ENCODE peak calls at places on chromosomes 12 and 14, in ten cellular contexts. One of them, this sample, is unnamed.

GRCh38 chr14:77485256-77485655 is 13.4 kb downstream of the ISM2 start:
- DNase-seq in GM12891: no peak
- DNase-seq in IMR-90: no peak
- DNase-seq in body of pancreas: no peak
- DNase-seq in transverse colon: no peak
- DNase-seq in stomach: no peak
- DNase-seq in uterus: no peak
- DNase-seq in right lobe of liver: no peak
- DNase-seq in erythroblast: no peak
- DNase-seq in H54: peak; percentile 31
- DNase-seq in this sample: no peak

GRCh38 chr14:52348796-52349195 is 34.7 kb downstream of the PTGER2 start:
- DNase-seq in transverse colon: no peak
- DNase-seq in body of pancreas: no peak
- DNase-seq in IMR-90: peak; percentile 87
- DNase-seq in erythroblast: no peak
- DNase-seq in H54: no peak
- DNase-seq in stomach: no peak
- DNase-seq in GM12891: no peak
- DNase-seq in uterus: no peak
- DNase-seq in right lobe of liver: no peak
- DNase-seq in this sample: no peak

GRCh38 chr14:79043194-79043889 is 873.2 kb downstream of the NRXN3 start:
- DNase-seq in GM12891: no peak
- DNase-seq in right lobe of liver: no peak
- DNase-seq in H54: no peak
- DNase-seq in erythroblast: no peak
- DNase-seq in stomach: no peak
- DNase-seq in body of pancreas: no peak
- DNase-seq in uterus: no peak
- DNase-seq in transverse colon: no peak
- DNase-seq in IMR-90: no peak
- DNase-seq in this sample: no peak

GRCh38 chr14:49896956-49897355 is 4.1 kb downstream of the ARF6 start:
- DNase-seq in stomach: no peak
- DNase-seq in erythroblast: peak; percentile 52
- DNase-seq in GM12891: no peak
- DNase-seq in transverse colon: no peak
- DNase-seq in IMR-90: no peak
- DNase-seq in right lobe of liver: no peak
- DNase-seq in uterus: no peak
- DNase-seq in H54: no peak
- DNase-seq in body of pancreas: no peak
- DNase-seq in this sample: no peak

GRCh38 chr14:61355892-61356325 is 34.5 kb downstream of the PRKCH start:
- DNase-seq in right lobe of liver: peak; percentile 50
- DNase-seq in uterus: peak; percentile 74
- DNase-seq in transverse colon: no peak
- DNase-seq in IMR-90: peak; percentile 11
- DNase-seq in H54: peak; percentile 77
- DNase-seq in stomach: no peak
- DNase-seq in body of pancreas: peak; percentile 22
- DNase-seq in GM12891: no peak
- DNase-seq in erythroblast: no peak
- DNase-seq in this sample: peak; percentile 85

GRCh38 chr12:131989021-131989420 is 39.3 kb downstream of the EP400 start:
- DNase-seq in right lobe of liver: peak; percentile 38
- DNase-seq in stomach: no peak
- DNase-seq in GM12891: no peak
- DNase-seq in erythroblast: no peak
- DNase-seq in transverse colon: no peak
- DNase-seq in IMR-90: no peak
- DNase-seq in body of pancreas: no peak
- DNase-seq in H54: no peak
- DNase-seq in uterus: no peak
- DNase-seq in this sample: peak; percentile 57

GRCh38 chr12:28388879-28389278 is 198.6 kb downstream of the CCDC91 start:
- DNase-seq in right lobe of liver: no peak
- DNase-seq in transverse colon: no peak
- DNase-seq in GM12891: no peak
- DNase-seq in erythroblast: no peak
- DNase-seq in uterus: no peak
- DNase-seq in IMR-90: no peak
- DNase-seq in body of pancreas: no peak
- DNase-seq in stomach: no peak
- DNase-seq in H54: no peak
- DNase-seq in this sample: no peak

GRCh38 chr12:128675576-128675975 is 148.2 kb downstream of the SLC15A4 start:
- DNase-seq in IMR-90: no peak
- DNase-seq in right lobe of liver: no peak
- DNase-seq in stomach: no peak
- DNase-seq in H54: no peak
- DNase-seq in GM12891: no peak
- DNase-seq in erythroblast: no peak
- DNase-seq in uterus: no peak
- DNase-seq in transverse colon: no peak
- DNase-seq in body of pancreas: no peak
- DNase-seq in this sample: no peak

GRCh38 chr12:114245555-114245954 is 160.4 kb downstream of the TBX5 start:
- DNase-seq in H54: no peak
- DNase-seq in erythroblast: no peak
- DNase-seq in body of pancreas: no peak
- DNase-seq in IMR-90: no peak
- DNase-seq in transverse colon: no peak
- DNase-seq in uterus: no peak
- DNase-seq in stomach: no peak
- DNase-seq in right lobe of liver: no peak
- DNase-seq in GM12891: no peak
- DNase-seq in this sample: no peak

GRCh38 chr14:32212833-32213232 is 9.8 kb upstream of the RNU6-8 start:
- DNase-seq in transverse colon: no peak
- DNase-seq in stomach: no peak
- DNase-seq in H54: no peak
- DNase-seq in right lobe of liver: no peak
- DNase-seq in uterus: no peak
- DNase-seq in body of pancreas: no peak
- DNase-seq in IMR-90: no peak
- DNase-seq in GM12891: no peak
- DNase-seq in erythroblast: no peak
- DNase-seq in this sample: no peak

GRCh38 chr14:68705741-68706283 is 87.1 kb downstream of the ZFP36L1 start:
- DNase-seq in right lobe of liver: peak; percentile 67
- DNase-seq in uterus: peak; percentile 27
- DNase-seq in GM12891: no peak
- DNase-seq in erythroblast: no peak
- DNase-seq in transverse colon: peak; percentile 84
- DNase-seq in body of pancreas: no peak
- DNase-seq in stomach: peak; percentile 76
- DNase-seq in H54: no peak
- DNase-seq in IMR-90: no peak
- DNase-seq in this sample: no peak

GRCh38 chr12:76220980-76221379 is 127.2 kb downstream of the BBS10 start:
- DNase-seq in stomach: no peak
- DNase-seq in uterus: no peak
- DNase-seq in erythroblast: no peak
- DNase-seq in right lobe of liver: no peak
- DNase-seq in body of pancreas: no peak
- DNase-seq in H54: no peak
- DNase-seq in transverse colon: no peak
- DNase-seq in IMR-90: no peak
- DNase-seq in GM12891: no peak
- DNase-seq in this sample: no peak

GRCh38 chr12:76232013-76232412 is 116.2 kb downstream of the BBS10 start:
- DNase-seq in GM12891: no peak
- DNase-seq in right lobe of liver: no peak
- DNase-seq in uterus: no peak
- DNase-seq in stomach: no peak
- DNase-seq in body of pancreas: no peak
- DNase-seq in erythroblast: no peak
- DNase-seq in transverse colon: no peak
- DNase-seq in H54: no peak
- DNase-seq in IMR-90: no peak
- DNase-seq in this sample: no peak

GRCh38 chr12:76226956-76227355 is 121.3 kb downstream of the BBS10 start:
- DNase-seq in body of pancreas: no peak
- DNase-seq in H54: no peak
- DNase-seq in GM12891: no peak
- DNase-seq in IMR-90: no peak
- DNase-seq in erythroblast: no peak
- DNase-seq in right lobe of liver: no peak
- DNase-seq in transverse colon: no peak
- DNase-seq in stomach: no peak
- DNase-seq in uterus: no peak
- DNase-seq in this sample: no peak

GRCh38 chr12:76223869-76224268 is 124.3 kb downstream of the BBS10 start:
- DNase-seq in stomach: no peak
- DNase-seq in transverse colon: no peak
- DNase-seq in H54: no peak
- DNase-seq in GM12891: no peak
- DNase-seq in IMR-90: no peak
- DNase-seq in right lobe of liver: no peak
- DNase-seq in erythroblast: no peak
- DNase-seq in uterus: no peak
- DNase-seq in body of pancreas: no peak
- DNase-seq in this sample: no peak

GRCh38 chr12:76226397-76226796 is 121.8 kb downstream of the BBS10 start:
- DNase-seq in erythroblast: no peak
- DNase-seq in GM12891: no peak
- DNase-seq in H54: no peak
- DNase-seq in right lobe of liver: no peak
- DNase-seq in stomach: no peak
- DNase-seq in transverse colon: no peak
- DNase-seq in body of pancreas: no peak
- DNase-seq in IMR-90: peak; percentile 84
- DNase-seq in uterus: no peak
- DNase-seq in this sample: no peak
- TF ChIP-seq POLR2A in erythroblast: no peak
- TF ChIP-seq POLR2A in GM12891: no peak
- TF ChIP-seq POLR2A in H54: no peak
- TF ChIP-seq POLR2A in right lobe of liver: no peak
- TF ChIP-seq POLR2A in stomach: no peak
- TF ChIP-seq POLR2A in transverse colon: no peak
- TF ChIP-seq POLR2A in body of pancreas: no peak
- TF ChIP-seq POLR2A in IMR-90: no peak
- TF ChIP-seq POLR2A in uterus: no peak
- TF ChIP-seq POLR2A in this sample: no peak

GRCh38 chr14:92217956-92218355 is 96.2 kb downstream of the CPSF2 start:
- DNase-seq in stomach: no peak
- DNase-seq in body of pancreas: no peak
- DNase-seq in uterus: no peak
- DNase-seq in IMR-90: no peak
- DNase-seq in H54: no peak
- DNase-seq in right lobe of liver: no peak
- DNase-seq in GM12891: no peak
- DNase-seq in erythroblast: no peak
- DNase-seq in transverse colon: no peak
- DNase-seq in this sample: no peak
- TF ChIP-seq POLR2A in stomach: no peak
- TF ChIP-seq POLR2A in body of pancreas: no peak
- TF ChIP-seq POLR2A in uterus: no peak
- TF ChIP-seq POLR2A in IMR-90: no peak
- TF ChIP-seq POLR2A in H54: no peak
- TF ChIP-seq POLR2A in right lobe of liver: no peak
- TF ChIP-seq POLR2A in GM12891: no peak
- TF ChIP-seq POLR2A in erythroblast: no peak
- TF ChIP-seq POLR2A in transverse colon: no peak
- TF ChIP-seq POLR2A in this sample: no peak

DNA sequence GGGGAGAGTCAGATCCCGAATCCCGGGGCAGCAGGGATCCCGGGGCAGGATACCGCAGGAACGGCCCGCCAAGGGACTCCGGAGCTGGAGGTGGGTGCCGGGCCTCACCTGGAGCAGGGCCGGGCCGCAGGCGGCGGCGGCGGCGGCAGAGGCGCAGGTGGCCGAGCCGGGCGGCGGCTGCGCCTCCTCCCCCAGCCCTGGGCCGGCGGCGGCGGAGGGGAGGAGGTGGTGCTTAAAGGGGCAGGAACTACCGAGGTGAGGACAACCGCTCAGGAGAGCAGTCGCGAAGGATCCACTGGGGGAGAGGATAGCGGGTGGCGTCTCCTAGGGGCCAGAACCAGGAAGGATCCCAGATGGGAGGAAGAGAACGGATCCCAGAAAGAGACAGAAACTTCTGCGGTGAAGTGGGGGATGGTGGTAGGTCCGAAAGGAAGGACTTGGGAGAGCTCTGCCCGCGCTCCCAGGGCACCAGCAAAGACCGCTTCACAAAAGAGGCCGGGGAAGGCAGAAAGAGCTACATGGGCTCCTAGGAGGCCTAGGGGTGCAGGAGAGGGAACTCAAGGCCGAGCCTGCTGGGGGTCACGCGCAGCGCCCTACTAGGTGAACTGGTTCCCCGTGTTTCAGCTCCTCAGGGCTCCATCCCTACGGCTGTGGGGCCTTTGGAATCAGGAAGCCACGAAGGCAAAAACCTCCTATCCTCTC is 4.9 kb upstream of the BAZ2A start:
- DNase-seq in erythroblast: peak; percentile 86
- DNase-seq in uterus: peak; percentile 82
- DNase-seq in H54: peak; percentile 85
- DNase-seq in IMR-90: peak; percentile 84
- DNase-seq in body of pancreas: peak; percentile 77
- DNase-seq in GM12891: no peak
- DNase-seq in stomach: peak; percentile 80
- DNase-seq in transverse colon: peak; percentile 91
- DNase-seq in right lobe of liver: peak; percentile 87
- DNase-seq in this sample: peak; percentile 89
- TF ChIP-seq POLR2A in erythroblast: peak; percentile 52
- TF ChIP-seq POLR2A in uterus: peak; percentile 59
- TF ChIP-seq POLR2A in H54: peak; percentile 30
- TF ChIP-seq POLR2A in IMR-90: no peak
- TF ChIP-seq POLR2A in body of pancreas: peak; percentile 63
- TF ChIP-seq POLR2A in GM12891: peak; percentile 57
- TF ChIP-seq POLR2A in stomach: no peak
- TF ChIP-seq POLR2A in transverse colon: peak; percentile 90
- TF ChIP-seq POLR2A in right lobe of liver: peak; percentile 56
- TF ChIP-seq POLR2A in this sample: no peak

DNA sequence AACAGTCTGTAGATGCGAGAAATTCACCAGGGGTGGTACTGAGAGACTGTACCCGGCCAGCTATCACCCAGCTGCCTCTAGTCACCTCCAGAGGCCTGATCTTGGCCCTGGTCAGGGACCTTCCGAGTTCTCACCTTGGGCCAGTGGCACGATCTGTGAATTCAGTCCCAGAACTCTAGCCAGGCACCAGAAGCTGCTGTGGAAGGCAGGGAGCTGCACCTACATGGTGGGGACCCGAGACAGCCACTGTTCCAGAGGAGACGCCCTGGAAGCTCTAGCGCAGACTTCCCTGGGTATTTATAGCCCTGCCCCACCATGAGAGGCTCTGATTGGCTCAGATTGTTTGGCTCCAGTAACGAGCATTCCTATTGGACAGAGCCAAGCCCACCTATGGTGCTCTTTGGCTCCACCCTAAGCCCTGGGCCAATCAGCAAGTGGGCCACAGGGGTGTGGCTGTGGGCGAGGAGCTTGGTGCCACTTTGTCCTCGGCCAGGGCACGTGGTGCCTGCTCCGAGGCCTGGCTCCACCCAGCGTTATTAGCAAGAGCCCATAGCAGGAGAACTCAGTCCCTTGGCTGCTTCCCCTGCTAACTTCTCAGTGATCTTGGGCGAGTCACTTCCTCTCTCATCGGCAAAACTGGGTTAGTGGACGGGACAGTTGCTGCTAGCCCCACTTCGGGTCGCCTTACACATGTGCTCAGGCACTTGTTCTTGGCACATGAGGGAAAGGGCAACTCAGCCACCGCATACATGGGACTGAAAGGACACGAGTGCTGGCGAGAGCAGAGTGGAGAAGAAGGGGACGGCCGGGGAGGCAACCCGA is 89.0 kb upstream of the BCL11B start:
- DNase-seq in H54: no peak
- DNase-seq in uterus: no peak
- DNase-seq in GM12891: no peak
- DNase-seq in body of pancreas: no peak
- DNase-seq in right lobe of liver: no peak
- DNase-seq in transverse colon: no peak
- DNase-seq in IMR-90: no peak
- DNase-seq in stomach: no peak
- DNase-seq in erythroblast: peak; percentile 8
- DNase-seq in this sample: peak; percentile 29
- TF ChIP-seq POLR2A in H54: no peak
- TF ChIP-seq POLR2A in uterus: no peak
- TF ChIP-seq POLR2A in GM12891: no peak
- TF ChIP-seq POLR2A in body of pancreas: no peak
- TF ChIP-seq POLR2A in right lobe of liver: no peak
- TF ChIP-seq POLR2A in transverse colon: no peak
- TF ChIP-seq POLR2A in IMR-90: no peak
- TF ChIP-seq POLR2A in stomach: no peak
- TF ChIP-seq POLR2A in erythroblast: no peak
- TF ChIP-seq POLR2A in this sample: no peak